ENCODE peak calls at places on chromosomes 7 and 10, in four cellular contexts. R is left ventricle myocardium inferior, V is HCT116, B is IMR-90. Q is an unnamed sample.
A peak's percentile ranks its signal among the peaks of the same experiment; 100 is the strongest.

GRCh38 chr7:50206521-50207250 is 97.8 kb upstream of the IKZF1 start:
- DNase-seq in R (no peak), V (peak; percentile 38), B (no peak), Q (no peak)

GRCh38 chr7:107446988-107447387 is 22.9 kb upstream of the GPR22 start:
- DNase-seq in R (no peak), V (no peak), B (peak; percentile 51), Q (no peak)

GRCh38 chr10:66931340-66931948 is 5.6 kb downstream of the LRRTM3 start:
- DNase-seq in R (no peak), V (peak; percentile 55), B (peak; percentile 77), Q (no peak)

GRCh38 chr10:101867931-101868330 is 24.3 kb upstream of the KCNIP2 start:
- DNase-seq in R (no peak), V (no peak), B (peak; percentile 33), Q (no peak)

GRCh38 chr10:23522345-23522744 is 83.5 kb downstream of the OTUD1 start:
- DNase-seq in R (no peak), V (no peak), B (no peak), Q (no peak)

GRCh38 chr7:26399747-26400146 is 108.1 kb downstream of the SNX10 start:
- DNase-seq in R (no peak), V (no peak), B (no peak), Q (no peak)

GRCh38 chr7:90931996-90932912 is 332.0 kb upstream of the FZD1 start:
- DNase-seq in R (no peak), V (no peak), B (no peak), Q (no peak)

GRCh38 chr10:77925795-77926565 is 575 bp downstream of the DLG5 start:
- DNase-seq in R (peak; percentile 45), V (no peak), B (no peak), Q (peak; percentile 78)

GRCh38 chr10:125064681-125065492 is 95.5 kb downstream of the CTBP2 start:
- DNase-seq in R (no peak), V (peak; percentile 79), B (peak; percentile 49), Q (peak; percentile 2)

GRCh38 chr7:87354749-87355148 is 9.3 kb downstream of the CROT start:
- DNase-seq in R (no peak), V (peak; percentile 19), B (peak; percentile 10), Q (no peak)

GRCh38 chr7:79454325-79454960 is 976 bp upstream of the MAGI2 start:
- DNase-seq in R (peak; percentile 36), V (no peak), B (peak; percentile 66), Q (peak; percentile 73)

GRCh38 chr10:102643346-102644065 is 773 bp upstream of the TRIM8 start:
- DNase-seq in R (peak; percentile 72), V (peak; percentile 38), B (peak; percentile 74), Q (peak; percentile 74)

DNA sequence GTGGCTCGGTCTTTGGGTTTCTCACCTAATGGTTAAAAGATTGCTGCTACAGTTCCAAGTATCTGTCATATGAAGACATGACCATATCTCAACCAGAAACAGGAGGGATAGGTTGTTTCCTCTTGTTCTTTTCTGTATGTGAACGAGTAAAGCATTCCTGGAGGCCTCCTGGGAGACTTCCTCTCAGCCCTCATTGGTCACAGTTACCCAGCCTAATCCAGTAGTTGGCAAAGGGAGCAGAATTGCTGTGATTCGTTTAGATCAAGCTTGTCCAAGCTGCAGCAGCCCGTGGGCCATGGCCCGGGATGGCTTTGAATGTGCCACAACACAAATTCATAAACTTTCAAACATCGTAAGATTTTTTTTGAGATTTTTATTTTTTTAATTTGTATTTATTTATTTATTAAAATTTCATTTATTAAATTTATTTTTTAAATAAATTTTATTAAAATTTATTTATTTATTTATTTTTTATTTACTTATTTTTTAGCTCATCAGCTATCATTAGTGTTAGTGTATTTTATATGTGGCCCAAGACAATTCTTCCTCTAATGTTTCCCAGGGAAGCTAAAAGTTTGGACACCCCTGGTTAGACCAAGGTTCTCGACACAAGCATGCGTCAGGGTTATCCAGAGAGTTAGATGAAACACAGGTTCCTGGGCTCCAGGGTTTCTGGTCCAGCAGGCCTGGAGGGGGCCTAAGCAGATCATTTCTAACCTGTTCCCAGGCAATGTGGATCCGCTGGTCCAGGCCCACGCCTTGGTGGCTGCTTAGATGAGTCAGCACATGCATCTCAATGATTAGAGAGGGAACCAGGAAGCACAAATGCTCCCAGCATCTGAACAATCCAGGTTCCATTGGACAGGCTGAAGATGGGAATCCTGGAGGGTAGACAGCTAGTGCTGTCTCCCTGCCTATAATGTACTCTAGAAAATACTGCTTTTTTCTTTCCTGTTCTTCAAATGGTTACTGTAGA is 25.6 kb downstream of the CDC123 start:
- DNase-seq in R (no peak), V (peak; percentile 29), B (peak; percentile 41), Q (no peak)
- H3K27ac ChIP-seq in R (peak overlapping the region; percentile 29), V (peak overlapping the region; percentile 24), B (peak overlapping the region; percentile 50), Q (peak overlapping the region; percentile 70)

DNA sequence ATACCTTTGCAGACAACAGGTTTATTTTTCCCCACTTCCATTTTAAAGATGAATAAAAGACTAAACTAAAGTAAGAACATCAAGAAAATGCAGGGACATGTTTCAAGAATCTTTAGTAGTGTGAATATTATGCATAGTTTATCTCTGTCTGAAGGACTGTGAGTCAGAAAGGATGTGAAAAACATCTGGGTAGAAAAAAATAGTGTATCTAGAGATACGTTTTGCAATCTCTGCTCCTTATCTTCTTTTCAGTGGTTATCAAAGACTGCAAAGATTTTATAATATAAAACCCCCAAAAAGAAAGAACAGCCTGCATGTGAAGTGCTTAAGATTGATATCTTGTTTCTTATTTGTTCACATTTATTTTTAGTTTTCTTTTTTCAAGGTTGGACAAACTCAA is 101.9 kb upstream of the ARHGAP21 start:
- DNase-seq in R (no peak), V (no peak), B (peak; percentile 69), Q (no peak)
- H3K27ac ChIP-seq in R (peak overlapping the region; percentile 17), V (no peak overlapping the region), B (no peak overlapping the region), Q (no peak overlapping the region)

DNA sequence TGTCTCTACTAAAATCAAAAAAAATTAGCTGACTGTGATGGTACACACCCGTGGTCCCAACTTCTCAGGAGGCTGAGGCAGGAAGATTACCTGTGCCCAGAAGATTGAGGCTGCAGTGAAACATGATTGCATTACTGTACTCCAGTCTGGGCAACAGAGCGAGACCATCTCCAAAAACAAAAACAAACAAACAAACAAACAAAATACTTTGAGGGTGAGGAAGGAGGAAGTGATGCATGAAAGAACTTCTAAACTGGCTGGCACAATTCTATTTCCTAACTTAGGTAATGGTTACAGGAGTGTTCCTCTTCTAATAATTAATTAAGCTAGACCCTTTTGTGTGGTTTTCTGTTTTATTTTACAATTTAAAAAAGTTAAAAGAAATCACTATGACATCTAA is 15.5 kb downstream of the WAPL start:
- DNase-seq in R (no peak), V (no peak), B (no peak), Q (no peak)
- H3K27ac ChIP-seq in R (no peak overlapping the region), V (no peak overlapping the region), B (no peak overlapping the region), Q (no peak overlapping the region)

DNA sequence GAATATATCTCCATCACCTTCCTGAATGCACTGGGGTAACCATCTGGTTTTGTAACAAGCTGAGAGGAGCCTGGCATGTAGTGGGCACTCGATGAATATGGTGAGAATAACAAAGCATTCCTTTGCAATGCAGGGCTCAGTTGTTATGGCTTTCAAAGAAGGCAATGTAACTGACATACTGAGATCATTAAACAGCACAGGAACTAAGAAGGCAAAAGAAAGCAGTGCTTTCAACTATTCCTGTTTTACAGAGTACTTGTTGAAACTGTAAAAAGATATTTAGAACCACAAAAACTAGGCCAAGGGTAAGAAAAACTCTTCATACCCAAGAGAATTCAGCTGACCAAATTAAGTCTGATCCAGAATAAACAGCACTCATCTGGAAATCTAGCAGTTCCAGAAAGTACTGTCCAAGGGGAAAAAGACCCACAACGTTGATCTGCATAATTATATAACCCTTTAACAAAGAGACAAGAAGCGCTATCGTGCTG is 116.0 kb downstream of the AVL9 start:
- DNase-seq in R (no peak), V (no peak), B (no peak), Q (no peak)
- H3K27ac ChIP-seq in R (peak overlapping the region; percentile 76), V (no peak overlapping the region), B (no peak overlapping the region), Q (no peak overlapping the region)

DNA sequence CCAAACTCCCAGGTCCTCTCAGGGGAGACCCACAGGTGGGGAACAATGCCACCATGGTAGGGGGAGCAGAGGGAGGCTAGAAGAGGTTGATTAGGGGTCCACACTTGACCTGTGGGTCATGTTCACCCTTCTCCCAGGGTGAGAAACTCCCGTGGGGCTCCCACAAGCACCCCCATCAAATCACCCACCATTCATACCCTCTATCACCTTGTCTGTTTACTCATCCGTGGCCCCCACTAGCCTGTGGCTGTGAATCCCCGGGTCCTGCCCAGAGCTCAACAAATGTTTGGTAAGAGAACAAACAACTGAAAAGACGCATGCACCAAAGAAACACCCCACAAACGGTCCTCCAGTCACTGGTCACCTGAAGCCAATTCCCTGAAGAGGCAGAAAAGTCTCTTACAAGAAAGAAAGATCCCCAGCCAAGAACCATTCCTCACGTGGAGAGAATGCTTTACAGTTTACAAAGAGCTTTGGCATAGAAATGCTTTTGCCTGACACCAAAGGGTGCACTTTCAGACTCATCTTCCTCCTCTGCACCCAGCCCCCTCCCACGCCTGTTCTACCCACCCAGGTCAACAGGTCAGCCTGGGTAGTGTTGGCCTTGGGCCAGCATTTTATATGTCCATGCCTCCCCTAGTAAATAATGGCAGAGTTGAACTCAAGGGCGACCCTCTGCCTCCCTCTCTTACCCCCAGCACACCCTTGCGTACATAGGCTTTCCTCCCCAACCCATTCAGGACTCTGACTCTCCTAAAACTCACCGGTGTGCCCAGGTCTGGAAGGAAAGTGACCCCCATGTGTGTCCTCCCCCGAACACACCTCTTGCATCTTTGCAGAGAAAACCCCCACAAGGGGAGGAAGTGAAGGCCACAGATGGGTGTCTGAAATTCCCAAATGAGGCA is 1.8 kb downstream of the ZCCHC24 start:
- DNase-seq in R (no peak), V (no peak), B (peak; percentile 51), Q (peak; percentile 43)
- H3K27ac ChIP-seq in R (peak overlapping the region; percentile 99), V (no peak overlapping the region), B (peak overlapping the region; percentile 73), Q (peak overlapping the region; percentile 96)

DNA sequence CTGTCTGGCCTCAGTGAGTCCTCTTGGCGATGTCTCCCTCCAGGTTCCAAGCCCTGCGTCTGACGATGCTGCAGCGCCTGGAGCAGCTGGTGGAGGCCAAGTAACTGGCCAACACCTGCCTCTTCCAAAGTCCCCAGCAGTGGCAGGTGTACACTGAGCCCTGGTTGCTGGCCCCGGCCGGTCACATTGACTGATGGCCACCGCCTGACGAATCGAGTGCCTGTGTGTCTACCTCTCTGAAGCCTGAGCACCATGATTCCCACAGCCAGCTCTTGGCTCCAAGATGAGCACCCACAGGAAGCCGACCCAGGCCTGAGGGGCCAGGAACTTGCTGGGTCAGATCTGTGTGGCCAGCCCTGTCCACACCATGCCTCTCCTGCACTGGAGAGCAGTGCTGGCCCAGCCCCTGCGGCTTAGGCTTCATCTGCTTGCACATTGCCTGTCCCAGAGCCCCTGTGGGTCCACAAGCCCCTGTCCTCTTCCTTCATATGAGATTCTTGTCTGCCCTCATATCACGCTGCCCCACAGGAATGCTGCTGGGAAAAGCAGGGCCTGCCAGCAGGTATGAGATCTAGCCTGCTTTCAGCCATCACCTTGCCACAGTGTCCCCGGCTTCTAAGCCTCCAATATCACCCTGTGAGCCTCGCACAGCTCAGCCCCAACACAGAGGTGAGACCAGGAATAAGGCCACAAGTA is 7.3 kb upstream of the ZNF22 start:
- DNase-seq in R (no peak), V (no peak), B (no peak), Q (peak; percentile 54)
- H3K27ac ChIP-seq in R (peak overlapping the region; percentile 97), V (no peak overlapping the region), B (peak overlapping the region; percentile 99), Q (peak overlapping the region; percentile 40)